ENCODE peak calls at places on chromosomes 2 and 18, in eight cellular contexts. One of them, this sample, is unnamed.
A peak's percentile ranks its signal among the peaks of the same experiment; 100 is the strongest.

GRCh38 chr2:9191044-9191481 is 15.5 kb upstream of the ASAP2 start:
- DNase-seq in CD8-positive, alpha-beta memory T cell: no peak
- DNase-seq in adrenal gland: peak; percentile 96
- DNase-seq in right atrium auricular region: peak; percentile 95
- DNase-seq in K562: no peak
- DNase-seq in IMR-90: peak; percentile 95
- DNase-seq in ovary: peak; percentile 59
- DNase-seq in upper lobe of right lung: peak; percentile 73
- DNase-seq in this sample: peak; percentile 51

GRCh38 chr2:239274391-239275001 is 126.3 kb downstream of the HDAC4 start:
- DNase-seq in CD8-positive, alpha-beta memory T cell: no peak
- DNase-seq in adrenal gland: peak; percentile 70
- DNase-seq in right atrium auricular region: no peak
- DNase-seq in K562: peak; percentile 81
- DNase-seq in IMR-90: peak; percentile 70
- DNase-seq in ovary: no peak
- DNase-seq in upper lobe of right lung: peak; percentile 63
- DNase-seq in this sample: no peak

GRCh38 chr18:35413163-35413511 is 36.0 kb upstream of the ZNF396 start:
- DNase-seq in CD8-positive, alpha-beta memory T cell: no peak
- DNase-seq in adrenal gland: no peak
- DNase-seq in right atrium auricular region: no peak
- DNase-seq in K562: no peak
- DNase-seq in IMR-90: no peak
- DNase-seq in ovary: no peak
- DNase-seq in upper lobe of right lung: no peak
- DNase-seq in this sample: no peak

GRCh38 chr2:65390134-65390533 is 42.3 kb downstream of the SPRED2 start:
- DNase-seq in CD8-positive, alpha-beta memory T cell: no peak
- DNase-seq in adrenal gland: no peak
- DNase-seq in right atrium auricular region: no peak
- DNase-seq in K562: no peak
- DNase-seq in IMR-90: no peak
- DNase-seq in ovary: no peak
- DNase-seq in upper lobe of right lung: no peak
- DNase-seq in this sample: no peak

GRCh38 chr2:15177103-15177502 is 384.0 kb downstream of the NBAS start:
- DNase-seq in CD8-positive, alpha-beta memory T cell: peak; percentile 79
- DNase-seq in adrenal gland: no peak
- DNase-seq in right atrium auricular region: no peak
- DNase-seq in K562: no peak
- DNase-seq in IMR-90: peak; percentile 63
- DNase-seq in ovary: no peak
- DNase-seq in upper lobe of right lung: no peak
- DNase-seq in this sample: no peak

GRCh38 chr18:50662177-50662576 is 102.3 kb downstream of the MAPK4 start:
- DNase-seq in CD8-positive, alpha-beta memory T cell: no peak
- DNase-seq in adrenal gland: no peak
- DNase-seq in right atrium auricular region: no peak
- DNase-seq in K562: peak; percentile 37
- DNase-seq in IMR-90: peak; percentile 4
- DNase-seq in ovary: no peak
- DNase-seq in upper lobe of right lung: no peak
- DNase-seq in this sample: peak; percentile 49

GRCh38 chr2:147030966-147031760 is 813.7 kb upstream of the ACVR2A start:
- DNase-seq in CD8-positive, alpha-beta memory T cell: no peak
- DNase-seq in adrenal gland: no peak
- DNase-seq in right atrium auricular region: no peak
- DNase-seq in K562: no peak
- DNase-seq in IMR-90: peak; percentile 54
- DNase-seq in ovary: no peak
- DNase-seq in upper lobe of right lung: no peak
- DNase-seq in this sample: no peak

GRCh38 chr18:54780285-54780861 is 47.9 kb upstream of the RAB27B start:
- DNase-seq in CD8-positive, alpha-beta memory T cell: no peak
- DNase-seq in adrenal gland: no peak
- DNase-seq in right atrium auricular region: no peak
- DNase-seq in K562: no peak
- DNase-seq in IMR-90: no peak
- DNase-seq in ovary: no peak
- DNase-seq in upper lobe of right lung: no peak
- DNase-seq in this sample: no peak

GRCh38 chr2:217512259-217512658 is 490.5 kb downstream of the TNS1 start:
- DNase-seq in CD8-positive, alpha-beta memory T cell: no peak
- DNase-seq in adrenal gland: peak; percentile 49
- DNase-seq in right atrium auricular region: no peak
- DNase-seq in K562: no peak
- DNase-seq in IMR-90: no peak
- DNase-seq in ovary: no peak
- DNase-seq in upper lobe of right lung: no peak
- DNase-seq in this sample: no peak

GRCh38 chr2:237309011-237309410 is 105.0 kb downstream of the COL6A3 start:
- DNase-seq in CD8-positive, alpha-beta memory T cell: no peak
- DNase-seq in adrenal gland: no peak
- DNase-seq in right atrium auricular region: no peak
- DNase-seq in K562: no peak
- DNase-seq in IMR-90: no peak
- DNase-seq in ovary: no peak
- DNase-seq in upper lobe of right lung: no peak
- DNase-seq in this sample: no peak

GRCh38 chr2:108547606-108548005 is 13.3 kb downstream of the LIMS1 start:
- DNase-seq in CD8-positive, alpha-beta memory T cell: no peak
- DNase-seq in adrenal gland: no peak
- DNase-seq in right atrium auricular region: no peak
- DNase-seq in K562: no peak
- DNase-seq in IMR-90: no peak
- DNase-seq in ovary: no peak
- DNase-seq in upper lobe of right lung: no peak
- DNase-seq in this sample: no peak

GRCh38 chr18:63511285-63511684 is 30.9 kb upstream of the SERPINB12 start:
- DNase-seq in CD8-positive, alpha-beta memory T cell: no peak
- DNase-seq in adrenal gland: peak; percentile 35
- DNase-seq in right atrium auricular region: no peak
- DNase-seq in K562: no peak
- DNase-seq in IMR-90: peak; percentile 63
- DNase-seq in ovary: no peak
- DNase-seq in upper lobe of right lung: no peak
- DNase-seq in this sample: peak; percentile 55

DNA sequence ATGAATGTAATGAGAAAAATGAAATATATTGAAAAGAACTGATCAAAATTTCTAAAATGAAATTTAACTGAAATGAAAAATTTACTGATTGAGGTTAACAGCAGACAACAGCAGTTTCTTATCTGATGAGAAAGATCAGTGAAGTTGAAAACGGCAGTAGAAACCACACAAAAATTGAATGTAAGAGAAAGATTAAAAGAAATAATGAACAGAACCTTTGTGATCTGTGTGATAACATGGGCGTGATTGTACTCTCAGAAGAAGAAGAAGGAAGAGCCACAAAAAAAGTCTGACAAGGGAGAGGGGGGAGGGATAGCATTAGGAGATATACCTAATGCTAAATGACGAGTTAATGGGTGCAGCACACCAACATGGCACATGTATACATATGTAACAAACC is 45.2 kb downstream of the FAM117B start:
- DNase-seq in CD8-positive, alpha-beta memory T cell: no peak
- DNase-seq in adrenal gland: no peak
- DNase-seq in right atrium auricular region: no peak
- DNase-seq in K562: no peak
- DNase-seq in IMR-90: no peak
- DNase-seq in ovary: no peak
- DNase-seq in upper lobe of right lung: no peak
- DNase-seq in this sample: no peak
- H3K9me3 ChIP-seq in CD8-positive, alpha-beta memory T cell: peaks cover 4% of the 10 kb centered on the region
- H3K9me3 ChIP-seq in adrenal gland: no peaks in the 10 kb centered on the region
- H3K9me3 ChIP-seq in right atrium auricular region: no peaks in the 10 kb centered on the region
- H3K9me3 ChIP-seq in K562: no peaks in the 10 kb centered on the region
- H3K9me3 ChIP-seq in IMR-90: peaks cover 5% of the 10 kb centered on the region
- H3K9me3 ChIP-seq in ovary: no peaks in the 10 kb centered on the region
- H3K9me3 ChIP-seq in upper lobe of right lung: no peaks in the 10 kb centered on the region
- H3K9me3 ChIP-seq in this sample: peaks cover 2% of the 10 kb centered on the region

DNA sequence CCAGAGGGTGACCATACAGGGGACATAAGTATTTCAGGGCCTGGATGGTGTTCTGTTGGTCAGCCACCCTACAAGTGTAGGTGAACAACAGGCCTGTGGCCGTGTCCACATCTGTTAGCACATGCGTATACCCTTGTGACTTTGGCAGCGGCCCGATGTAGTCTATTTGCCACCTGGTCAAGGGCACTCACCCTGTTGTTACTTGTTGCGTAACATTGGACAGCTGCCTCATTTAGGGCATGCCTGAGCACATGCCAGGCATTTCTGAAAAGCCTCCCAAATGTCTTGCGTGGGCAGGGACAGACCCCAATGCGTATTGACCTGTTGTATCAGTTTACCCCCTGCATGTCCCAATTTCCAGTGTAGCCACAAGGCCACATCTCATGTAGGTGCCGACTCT is 235.0 kb downstream of the MBD5 start:
- DNase-seq in CD8-positive, alpha-beta memory T cell: no peak
- DNase-seq in adrenal gland: no peak
- DNase-seq in right atrium auricular region: no peak
- DNase-seq in K562: no peak
- DNase-seq in IMR-90: no peak
- DNase-seq in ovary: no peak
- DNase-seq in upper lobe of right lung: peak; percentile 83
- DNase-seq in this sample: no peak
- H3K9me3 ChIP-seq in CD8-positive, alpha-beta memory T cell: no peaks in the 10 kb centered on the region
- H3K9me3 ChIP-seq in adrenal gland: no peaks in the 10 kb centered on the region
- H3K9me3 ChIP-seq in right atrium auricular region: no peaks in the 10 kb centered on the region
- H3K9me3 ChIP-seq in K562: peaks cover 6% of the 10 kb centered on the region
- H3K9me3 ChIP-seq in IMR-90: no peaks in the 10 kb centered on the region
- H3K9me3 ChIP-seq in ovary: no peaks in the 10 kb centered on the region
- H3K9me3 ChIP-seq in upper lobe of right lung: no peaks in the 10 kb centered on the region
- H3K9me3 ChIP-seq in this sample: peaks cover 34% of the 10 kb centered on the region

GRCh38 chr2:116891191-116891590 is 923.3 kb upstream of the DDX18 start:
- DNase-seq in CD8-positive, alpha-beta memory T cell: no peak
- DNase-seq in adrenal gland: no peak
- DNase-seq in right atrium auricular region: no peak
- DNase-seq in K562: no peak
- DNase-seq in IMR-90: no peak
- DNase-seq in ovary: no peak
- DNase-seq in upper lobe of right lung: no peak
- DNase-seq in this sample: no peak
- H3K9me3 ChIP-seq in CD8-positive, alpha-beta memory T cell: no peaks in the 10 kb centered on the region
- H3K9me3 ChIP-seq in adrenal gland: no peaks in the 10 kb centered on the region
- H3K9me3 ChIP-seq in right atrium auricular region: peaks cover 2% of the 10 kb centered on the region
- H3K9me3 ChIP-seq in K562: no peaks in the 10 kb centered on the region
- H3K9me3 ChIP-seq in IMR-90: peaks cover 4% of the 10 kb centered on the region
- H3K9me3 ChIP-seq in ovary: no peaks in the 10 kb centered on the region
- H3K9me3 ChIP-seq in upper lobe of right lung: peaks cover 7% of the 10 kb centered on the region
- H3K9me3 ChIP-seq in this sample: peaks cover 6% of the 10 kb centered on the region

DNA sequence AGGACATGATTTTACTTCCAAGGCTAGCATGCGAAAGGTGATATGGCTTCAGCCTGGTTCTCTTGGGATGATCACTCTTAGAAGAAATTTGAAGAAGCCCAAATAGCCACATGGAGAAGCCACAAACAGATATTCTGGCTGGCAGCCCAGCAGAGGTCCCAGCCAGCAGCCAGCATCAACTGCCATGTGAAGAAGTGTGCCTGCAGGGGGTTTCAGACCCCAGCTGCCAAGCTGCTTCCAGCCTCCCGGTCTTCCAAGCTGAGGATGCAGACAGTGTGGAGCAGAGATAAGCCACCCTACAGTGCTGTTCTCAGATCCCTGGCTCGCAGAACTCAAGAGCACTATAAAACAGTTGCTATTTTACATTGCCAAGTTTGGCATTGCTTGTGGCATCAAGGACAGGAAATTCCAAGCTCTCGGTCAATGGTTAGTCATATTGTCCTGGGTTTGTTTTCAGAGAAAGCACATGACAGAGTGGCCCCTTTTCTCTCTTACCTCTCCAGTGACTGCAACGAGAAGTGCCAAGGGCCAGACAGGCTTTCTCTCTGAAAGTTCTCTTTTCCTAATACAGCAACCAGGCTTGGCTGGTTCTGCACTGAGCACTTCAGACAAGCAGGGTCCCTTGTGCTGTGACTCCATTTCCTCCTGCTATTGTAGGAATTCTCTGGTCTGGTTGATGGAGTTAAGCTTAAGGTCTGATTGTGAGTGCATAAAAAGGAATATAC is 223.7 kb downstream of the ANKRD30B start:
- DNase-seq in CD8-positive, alpha-beta memory T cell: no peak
- DNase-seq in adrenal gland: no peak
- DNase-seq in right atrium auricular region: no peak
- DNase-seq in K562: no peak
- DNase-seq in IMR-90: no peak
- DNase-seq in ovary: no peak
- DNase-seq in upper lobe of right lung: no peak
- DNase-seq in this sample: no peak
- H3K9me3 ChIP-seq in CD8-positive, alpha-beta memory T cell: no peaks in the 10 kb centered on the region
- H3K9me3 ChIP-seq in adrenal gland: no peaks in the 10 kb centered on the region
- H3K9me3 ChIP-seq in right atrium auricular region: no peaks in the 10 kb centered on the region
- H3K9me3 ChIP-seq in K562: no peaks in the 10 kb centered on the region
- H3K9me3 ChIP-seq in IMR-90: peaks cover 20% of the 10 kb centered on the region
- H3K9me3 ChIP-seq in ovary: no peaks in the 10 kb centered on the region
- H3K9me3 ChIP-seq in upper lobe of right lung: no peaks in the 10 kb centered on the region
- H3K9me3 ChIP-seq in this sample: peaks cover 25% of the 10 kb centered on the region

GRCh38 chr2:161422812-161423211 is 6.7 kb downstream of the TBR1 start:
- DNase-seq in CD8-positive, alpha-beta memory T cell: no peak
- DNase-seq in adrenal gland: no peak
- DNase-seq in right atrium auricular region: no peak
- DNase-seq in K562: no peak
- DNase-seq in IMR-90: no peak
- DNase-seq in ovary: no peak
- DNase-seq in upper lobe of right lung: no peak
- DNase-seq in this sample: no peak
- H3K9me3 ChIP-seq in CD8-positive, alpha-beta memory T cell: no peaks in the 10 kb centered on the region
- H3K9me3 ChIP-seq in adrenal gland: no peaks in the 10 kb centered on the region
- H3K9me3 ChIP-seq in right atrium auricular region: no peaks in the 10 kb centered on the region
- H3K9me3 ChIP-seq in K562: no peaks in the 10 kb centered on the region
- H3K9me3 ChIP-seq in IMR-90: peaks cover 21% of the 10 kb centered on the region
- H3K9me3 ChIP-seq in ovary: no peaks in the 10 kb centered on the region
- H3K9me3 ChIP-seq in upper lobe of right lung: no peaks in the 10 kb centered on the region
- H3K9me3 ChIP-seq in this sample: no peaks in the 10 kb centered on the region

GRCh38 chr2:1117569-1117968 is 166.9 kb downstream of the SNTG2 start:
- DNase-seq in CD8-positive, alpha-beta memory T cell: no peak
- DNase-seq in adrenal gland: no peak
- DNase-seq in right atrium auricular region: no peak
- DNase-seq in K562: no peak
- DNase-seq in IMR-90: no peak
- DNase-seq in ovary: no peak
- DNase-seq in upper lobe of right lung: no peak
- DNase-seq in this sample: no peak

DNA sequence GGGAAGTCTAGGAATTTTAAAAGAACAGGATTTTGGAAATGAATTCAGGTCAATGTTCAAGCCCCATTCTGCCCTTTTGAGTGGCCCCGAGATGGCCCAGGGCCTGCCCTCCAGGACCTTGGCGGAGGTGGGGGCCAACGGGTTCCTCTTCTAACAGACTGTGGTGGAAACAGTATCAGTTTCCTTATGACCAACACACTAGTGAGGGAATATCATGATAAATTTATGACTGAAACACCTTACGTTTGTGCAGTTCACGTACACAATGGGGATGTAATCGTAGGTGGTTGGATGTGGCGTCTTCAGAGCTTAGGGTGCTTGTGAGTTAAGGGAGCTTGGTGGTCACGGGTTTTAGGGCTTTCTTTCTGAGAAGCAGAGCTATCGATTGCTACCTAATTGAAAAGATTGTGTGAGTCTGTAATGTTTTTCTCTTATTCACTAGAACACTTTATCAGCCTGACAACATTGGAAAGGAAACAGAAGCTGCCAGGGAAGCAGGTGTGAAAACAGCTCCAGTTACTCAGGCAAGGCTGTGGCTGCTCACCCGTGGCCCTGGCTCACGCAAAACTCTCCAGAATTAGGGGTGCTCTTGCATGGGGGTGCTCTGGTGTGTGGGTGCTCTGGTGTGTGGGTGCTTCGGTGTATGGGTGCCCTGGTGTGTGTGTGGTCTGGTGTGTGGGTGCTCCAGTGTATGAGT is 165.3 kb downstream of the SNTG2 start:
- DNase-seq in CD8-positive, alpha-beta memory T cell: no peak
- DNase-seq in adrenal gland: no peak
- DNase-seq in right atrium auricular region: no peak
- DNase-seq in K562: no peak
- DNase-seq in IMR-90: no peak
- DNase-seq in ovary: no peak
- DNase-seq in upper lobe of right lung: no peak
- DNase-seq in this sample: no peak
- H3K9me3 ChIP-seq in CD8-positive, alpha-beta memory T cell: peaks cover 9% of the 10 kb centered on the region
- H3K9me3 ChIP-seq in adrenal gland: no peaks in the 10 kb centered on the region
- H3K9me3 ChIP-seq in right atrium auricular region: no peaks in the 10 kb centered on the region
- H3K9me3 ChIP-seq in K562: no peaks in the 10 kb centered on the region
- H3K9me3 ChIP-seq in IMR-90: peaks cover 12% of the 10 kb centered on the region
- H3K9me3 ChIP-seq in ovary: no peaks in the 10 kb centered on the region
- H3K9me3 ChIP-seq in upper lobe of right lung: no peaks in the 10 kb centered on the region
- H3K9me3 ChIP-seq in this sample: peaks cover 15% of the 10 kb centered on the region